ENCODE peak calls at places on chromosome 1, in six cellular contexts. H is HEK293T, O is OCI-LY7, E is NT2/D1, B is GM23338, P is neural progenitor cell. G is an unnamed sample.

GRCh38 chr1:226722901-226723639 is 16.0 kb downstream of the ITPKB start:
- DNase-seq in H (no peak), E (no peak), O (no peak), P (no peak), B (no peak), G (no peak)

GRCh38 chr1:9603307-9603706 is 14.6 kb downstream of the TMEM201 start:
- DNase-seq in P (no peak), B (no peak), E (no peak), O (no peak), H (no peak), G (no peak)

GRCh38 chr1:39268112-39268581 is 63.7 kb downstream of the MACF1 start:
- DNase-seq in B (peak), E (peak), P (peak), O (no peak), H (peak), G (peak)

GRCh38 chr1:114015075-114015474 is 35.8 kb downstream of the OLFML3 start:
- DNase-seq in O (no peak), E (no peak), P (no peak), H (no peak), B (no peak), G (no peak)

GRCh38 chr1:231699769-231700168 is 73.2 kb downstream of the DISC1 start:
- DNase-seq in E (no peak), H (no peak), O (no peak), P (no peak), B (no peak), G (no peak)

GRCh38 chr1:2523191-2523890 is 3.1 kb downstream of the PANK4 start:
- DNase-seq in H (no peak), B (peak), P (no peak), E (no peak), O (no peak), G (no peak)

GRCh38 chr1:121546830-121547680 is 362.3 kb downstream of the SRGAP2C start:
- DNase-seq in H (no peak), E (no peak), P (no peak), B (no peak), O (peak), G (no peak)

GRCh38 chr1:27562483-27563406 is 41.2 kb downstream of the AHDC1 start:
- DNase-seq in P (no peak), E (no peak), O (no peak), H (no peak), B (no peak), G (no peak)

GRCh38 chr1:112296908-112297307 is 99.1 kb upstream of the CTTNBP2NL start:
- DNase-seq in O (no peak), H (no peak), P (no peak), E (no peak), B (no peak), G (no peak)

GRCh38 chr1:19974822-19975416 is 4.5 kb downstream of the PLA2G2A start:
- DNase-seq in B (peak), P (peak), H (peak), O (peak), E (peak), G (peak)

GRCh38 chr1:47235280-47235679 is 3.3 kb upstream of the TAL1 start:
- DNase-seq in P (no peak), O (no peak), E (no peak), B (peak), H (no peak), G (no peak)

GRCh38 chr1:65027699-65028358 is 61.5 kb upstream of the JAK1 start:
- DNase-seq in O (no peak), P (no peak), B (no peak), E (no peak), H (no peak), G (peak)

GRCh38 chr1:41476807-41477361 is 7.6 kb downstream of the EDN2 start:
- DNase-seq in H (no peak), B (no peak), O (no peak), P (no peak), E (no peak), G (no peak)

GRCh38 chr1:106608836-106609235 is 447.6 kb upstream of the PRMT6 start:
- DNase-seq in O (no peak), H (no peak), B (no peak), E (no peak), P (no peak), G (no peak)

GRCh38 chr1:112957133-112957812 is 1.3 kb upstream of the SLC16A1 start:
- DNase-seq in O (peak), H (peak), E (peak), P (peak), B (peak), G (peak)

GRCh38 chr1:113966013-113966412 is 13.3 kb upstream of the OLFML3 start:
- DNase-seq in E (no peak), B (no peak), H (no peak), P (no peak), O (no peak), G (no peak)

GRCh38 chr1:165807613-165808012 is 19.8 kb upstream of the UCK2 start:
- DNase-seq in B (no peak), E (no peak), H (no peak), P (no peak), O (no peak), G (no peak)

GRCh38 chr1:55172272-55172671 is 42.9 kb downstream of the USP24 start:
- DNase-seq in P (no peak), H (no peak), E (no peak), O (no peak), B (peak), G (no peak)

GRCh38 chr1:25562101-25562927 is 18.9 kb downstream of the LDLRAP1 start:
- DNase-seq in P (no peak), B (no peak), H (no peak), E (no peak), O (peak), G (no peak)

GRCh38 chr1:227892930-227893695 is 54.6 kb downstream of the WNT9A start:
- DNase-seq in P (no peak), E (no peak), B (no peak), O (no peak), H (no peak), G (no peak)

GRCh38 chr1:169546087-169546995 is 39.9 kb downstream of the F5 start:
- DNase-seq in E (peak), B (peak), O (peak), H (peak), P (peak), G (peak)

GRCh38 chr1:218585565-218586184 is 240.5 kb downstream of the TGFB2 start:
- DNase-seq in B (peak), P (peak), O (no peak), H (peak), E (peak), G (no peak)

GRCh38 chr1:230867119-230867902 is 1.0 kb downstream of the C1orf198 start:
- DNase-seq in P (no peak), B (no peak), O (peak), E (no peak), H (no peak), G (peak)

GRCh38 chr1:169046671-169047070 is 59.8 kb upstream of the ATP1B1 start:
- DNase-seq in B (no peak), E (no peak), H (no peak), P (no peak), O (no peak), G (no peak)

GRCh38 chr1:26999440-26999987 is 6.0 kb downstream of the TRNP1 start:
- DNase-seq in P (peak), B (peak), E (peak), O (no peak), H (no peak), G (no peak)

GRCh38 chr1:152926091-152926490 is 17.7 kb downstream of the IVL start:
- DNase-seq in O (peak), B (peak), P (no peak), H (no peak), E (peak), G (no peak)

GRCh38 chr1:42957229-42957879 is 1.3 kb downstream of the SLC2A1 start:
- DNase-seq in E (no peak), H (no peak), O (peak), P (no peak), B (peak), G (no peak)

GRCh38 chr1:163055531-163055930 is 13.6 kb upstream of the RGS4 start:
- DNase-seq in E (no peak), P (no peak), O (no peak), H (no peak), B (no peak), G (no peak)

GRCh38 chr1:41486892-41487728 is 2.6 kb upstream of the EDN2 start:
- DNase-seq in P (peak), B (peak), O (no peak), E (peak), H (no peak), G (no peak)

GRCh38 chr1:25519624-25520023 is 23.8 kb upstream of the LDLRAP1 start:
- DNase-seq in P (no peak), E (no peak), B (no peak), O (no peak), H (no peak), G (no peak)

GRCh38 chr1:226787071-226787470 is 48.0 kb upstream of the ITPKB start:
- DNase-seq in H (no peak), P (no peak), O (no peak), B (no peak), E (no peak), G (no peak)